ENCODE peak calls at places on chromosomes 4 and X, in ten cellular contexts. M is A549; X is MM.1S; N is SIG-M5; Z is transverse colon; A is activated CD4-positive, CD25-positive, alpha-beta regulatory T cell; R is left ventricle myocardium superior; U is lower lobe of right lung; O is HFF-Myc; H is retinal pigment epithelial cell. C is an unnamed sample.

GRCh38 chr4:6019316-6020263 is 1.4 kb upstream of the C4orf50 start:
- DNase-seq in X (peak; percentile 65), H (peak; percentile 22), A (no peak), R (no peak), O (peak; percentile 10), Z (peak; percentile 24), U (no peak), M (peak; percentile 44), N (no peak), C (peak; percentile 40)

GRCh38 chrX:48511561-48511960 is 2.8 kb downstream of the PORCN start:
- DNase-seq in H (no peak), U (no peak), X (no peak), M (peak; percentile 40), N (no peak), R (no peak), O (no peak), Z (no peak), A (no peak), C (no peak)

GRCh38 chrX:152072236-152072635 is 66.1 kb downstream of the MAGEA10 start:
- DNase-seq in X (no peak), H (peak; percentile 43), R (no peak), A (no peak), U (no peak), O (peak; percentile 21), M (peak; percentile 26), Z (no peak), N (no peak), C (no peak)

GRCh38 chrX:103918050-103918449 is 44.4 kb upstream of the TMSB15B start:
- DNase-seq in M (peak; percentile 67), N (no peak), R (peak; percentile 34), U (peak; percentile 43), H (peak; percentile 20), X (peak; percentile 67), Z (peak; percentile 49), A (peak; percentile 2), O (no peak), C (peak; percentile 53)

GRCh38 chrX:122512561-122513072 is 671.5 kb upstream of the GRIA3 start:
- DNase-seq in U (no peak), M (no peak), H (no peak), O (no peak), R (no peak), Z (no peak), A (no peak), X (no peak), N (no peak), C (no peak)

GRCh38 chr4:151530230-151530629 is 121.3 kb downstream of the FHIP1A start:
- DNase-seq in O (no peak), Z (no peak), M (no peak), R (no peak), N (no peak), X (no peak), H (no peak), U (no peak), A (no peak), C (no peak)

GRCh38 chr4:610411-611261 is 14.7 kb upstream of the PDE6B start:
- DNase-seq in R (no peak), A (no peak), Z (peak; percentile 14), X (no peak), H (no peak), N (no peak), O (peak; percentile 9), M (peak; percentile 6), U (no peak), C (no peak)

GRCh38 chrX:12825801-12826200 is 34.6 kb downstream of the PRPS2 start:
- DNase-seq in Z (no peak), A (no peak), M (no peak), X (no peak), O (no peak), U (no peak), H (peak; percentile 26), N (no peak), R (no peak), C (no peak)

GRCh38 chr4:42654606-42655005 is 2.3 kb downstream of the ATP8A1 start:
- DNase-seq in N (no peak), U (no peak), R (no peak), H (peak; percentile 74), A (no peak), M (no peak), O (no peak), X (no peak), Z (no peak), C (peak; percentile 27)

GRCh38 chr4:46656071-46656470 is 253.0 kb downstream of the COX7B2 start:
- DNase-seq in O (no peak), N (no peak), M (no peak), X (no peak), R (no peak), Z (no peak), A (no peak), H (no peak), U (no peak), C (no peak)

GRCh38 chrX:111375747-111376146 is 36.2 kb downstream of the DCX start:
- DNase-seq in R (no peak), X (no peak), Z (no peak), H (no peak), M (no peak), O (no peak), N (no peak), A (no peak), U (no peak), C (no peak)

GRCh38 chrX:24097741-24098140 is 43.0 kb downstream of the EIF2S3 start:
- DNase-seq in O (no peak), R (no peak), Z (no peak), N (no peak), A (no peak), X (no peak), M (no peak), U (no peak), H (no peak), C (no peak)

GRCh38 chr4:90187148-90187884 is 60.1 kb downstream of the CCSER1 start:
- DNase-seq in A (no peak), N (no peak), M (no peak), R (no peak), Z (no peak), H (no peak), X (no peak), O (no peak), U (no peak), C (no peak)

GRCh38 chrX:1384738-1385250 is 7.1 kb downstream of the SLC25A6 start:
- DNase-seq in N (no peak), M (no peak), X (no peak), U (peak; percentile 30), R (peak; percentile 35), Z (no peak), O (no peak), A (no peak), H (no peak), C (no peak)

GRCh38 chrX:16278927-16279326 is 111.6 kb downstream of the MAGEB17 start:
- DNase-seq in R (no peak), N (no peak), O (no peak), X (no peak), H (no peak), M (no peak), U (no peak), Z (no peak), A (no peak), C (peak; percentile 5)

GRCh38 chr4:38231626-38232025 is 271.4 kb downstream of the PTTG2 start:
- DNase-seq in X (no peak), U (no peak), Z (peak; percentile 83), A (no peak), R (no peak), N (no peak), M (no peak), O (no peak), H (no peak), C (no peak)

GRCh38 chr4:162162672-162163071 is 1.1 kb downstream of the FSTL5 start:
- DNase-seq in M (no peak), U (no peak), A (no peak), N (no peak), R (no peak), O (no peak), Z (no peak), H (no peak), X (no peak), C (no peak)

GRCh38 chrX:65695849-65696248 is 28.4 kb downstream of the MSN start:
- DNase-seq in U (no peak), A (no peak), X (no peak), Z (no peak), O (no peak), R (no peak), N (no peak), H (no peak), M (no peak), C (no peak)

GRCh38 chr4:168019921-168020320 is 72.4 kb upstream of the ANXA10 start:
- DNase-seq in M (no peak), X (no peak), N (no peak), A (no peak), H (no peak), R (no peak), Z (no peak), O (no peak), U (no peak), C (no peak)

GRCh38 chr4:101763576-101763975 is 27.0 kb upstream of the BANK1 start:
- DNase-seq in N (no peak), H (no peak), X (no peak), Z (no peak), R (no peak), A (no peak), U (no peak), M (no peak), O (no peak), C (no peak)

GRCh38 chr4:95170176-95170575 is 378.6 kb downstream of the UNC5C start:
- DNase-seq in U (no peak), M (no peak), A (no peak), N (no peak), H (no peak), Z (no peak), R (no peak), O (no peak), X (no peak), C (no peak)

GRCh38 chr4:98377626-98378025 is 116.4 kb downstream of the RAP1GDS1 start:
- DNase-seq in U (no peak), H (no peak), R (no peak), M (no peak), Z (no peak), N (no peak), O (no peak), A (no peak), X (peak; percentile 39), C (no peak)

GRCh38 chrX:100649550-100650356 is 5.8 kb downstream of the SRPX2 start:
- DNase-seq in Z (peak; percentile 75), O (peak; percentile 52), H (no peak), N (no peak), X (no peak), R (peak; percentile 72), U (peak; percentile 45), M (no peak), A (no peak), C (no peak)

GRCh38 chr4:112766422-112766821 is 129.5 kb downstream of the LARP7 start:
- DNase-seq in M (no peak), A (no peak), U (no peak), O (no peak), X (peak; percentile 27), Z (no peak), H (peak; percentile 12), R (no peak), N (no peak), C (peak; percentile 19)

GRCh38 chr4:16227462-16227868 is 1.2 kb upstream of the TAPT1 start:
- DNase-seq in M (no peak), Z (peak; percentile 51), A (no peak), R (peak; percentile 58), N (no peak), U (peak; percentile 58), X (peak; percentile 8), H (no peak), O (no peak), C (peak; percentile 18)

GRCh38 chr4:145437466-145437865 is 44.2 kb upstream of the SMAD1 start:
- DNase-seq in N (no peak), R (no peak), M (no peak), U (no peak), A (no peak), X (no peak), O (no peak), Z (no peak), H (no peak), C (no peak)

GRCh38 chr4:82491251-82491960 is 61.0 kb downstream of the ENOPH1 start:
- DNase-seq in R (no peak), A (no peak), O (no peak), H (no peak), U (no peak), X (no peak), N (no peak), M (no peak), Z (no peak), C (no peak)

GRCh38 chr4:600166-600565 is 24.1 kb upstream of the TMEM271 start:
- DNase-seq in U (no peak), N (no peak), X (no peak), Z (no peak), M (no peak), A (no peak), R (no peak), O (no peak), H (no peak), C (no peak)